ENCODE peak calls at places on chromosomes 4 and X, in six cellular contexts. O, Y, U, I, R and M are unnamed samples.

GRCh38 chr4:145182212-145182611 is 1.8 kb upstream of the OTUD4 start:
- DNase-seq in R (no peak), Y (no peak), I (no peak), U (no peak), O (no peak), M (no peak)

GRCh38 chr4:140137654-140138053 is 16.3 kb downstream of the MAML3 start:
- DNase-seq in I (no peak), U (no peak), R (no peak), Y (no peak), O (peak), M (no peak)

GRCh38 chr4:177351611-177352010 is 41.9 kb downstream of the NEIL3 start:
- DNase-seq in U (no peak), R (no peak), Y (no peak), O (no peak), I (no peak), M (no peak)

GRCh38 chrX:81259008-81259713 is 57.3 kb downstream of the SH3BGRL start:
- DNase-seq in Y (no peak), R (no peak), I (no peak), U (no peak), O (peak), M (peak)

GRCh38 chrX:13088155-13088485 is 43.7 kb upstream of the FAM9C start:
- DNase-seq in R (no peak), I (no peak), U (no peak), Y (no peak), O (no peak), M (no peak)

GRCh38 chrX:132609449-132609848 is 120.6 kb upstream of the MBNL3 start:
- DNase-seq in I (no peak), Y (no peak), U (no peak), R (no peak), O (no peak), M (no peak)

GRCh38 chr4:99414401-99414800 is 20.7 kb downstream of the ADH7 start:
- DNase-seq in R (no peak), U (no peak), Y (no peak), O (no peak), I (no peak), M (no peak)

GRCh38 chr4:106039796-106040195 is 144.5 kb downstream of the NPNT start:
- DNase-seq in R (no peak), Y (no peak), I (no peak), O (no peak), U (no peak), M (no peak)

GRCh38 chrX:368811-369562 is 17.7 kb downstream of the PPP2R3B start:
- DNase-seq in R (no peak), O (peak), U (peak), I (no peak), Y (no peak), M (no peak)

GRCh38 chrX:29948653-29949052 is 266.7 kb upstream of the MAGEB2 start:
- DNase-seq in R (no peak), Y (no peak), O (no peak), I (no peak), U (no peak), M (no peak)

GRCh38 chrX:19799319-19800182 is 87.8 kb downstream of the SH3KBP1 start:
- DNase-seq in U (no peak), Y (no peak), I (no peak), O (peak), R (peak), M (no peak)

GRCh38 chr4:174069848-174070330 is 213.6 kb downstream of the FBXO8 start:
- DNase-seq in U (no peak), R (no peak), Y (no peak), O (no peak), I (no peak), M (no peak)

GRCh38 chr4:150217804-150218203 is 139.6 kb downstream of the DCLK2 start:
- DNase-seq in I (no peak), Y (no peak), R (no peak), O (no peak), U (no peak), M (no peak)

GRCh38 chrX:144683247-144683646 is 564.1 kb upstream of the SPANXN1 start:
- DNase-seq in O (no peak), Y (no peak), I (no peak), U (no peak), R (no peak), M (no peak)

GRCh38 chrX:72270316-72270866 is 6.7 kb downstream of the RPS4X start:
- DNase-seq in R (no peak), U (no peak), Y (no peak), O (no peak), I (no peak), M (no peak)

GRCh38 chrX:9149831-9150230 is 115.9 kb upstream of the FAM9B start:
- DNase-seq in U (no peak), O (no peak), Y (no peak), I (no peak), R (no peak), M (no peak)

GRCh38 chrX:2871817-2872216 is 43.1 kb downstream of the GYG2 start:
- DNase-seq in O (no peak), R (no peak), Y (no peak), U (no peak), I (no peak), M (no peak)

GRCh38 chr4:88177981-88178632 is 19.7 kb upstream of the ABCG2 start:
- DNase-seq in I (no peak), R (no peak), Y (no peak), O (peak), U (no peak), M (no peak)

GRCh38 chrX:9729161-9729885 is 36.3 kb downstream of the GPR143 start:
- DNase-seq in O (no peak), R (no peak), U (no peak), I (no peak), Y (no peak), M (no peak)

GRCh38 chr4:148764720-148765119 is 322.5 kb upstream of the NR3C2 start:
- DNase-seq in O (no peak), R (no peak), Y (no peak), U (no peak), I (no peak), M (no peak)

GRCh38 chrX:47361538-47362511 is 8.6 kb upstream of the ZNF157 start:
- DNase-seq in U (peak), R (peak), I (peak), Y (peak), O (peak), M (peak)

GRCh38 chrX:65997978-65998717 is 41.7 kb downstream of the VSIG4 start:
- DNase-seq in O (no peak), R (no peak), U (no peak), Y (no peak), I (no peak), M (no peak)

GRCh38 chr4:159159611-159160010 is 56.7 kb downstream of the RAPGEF2 start:
- DNase-seq in O (no peak), I (no peak), Y (no peak), U (no peak), R (no peak), M (no peak)

GRCh38 chrX:69618803-69619202 is 2.9 kb downstream of the EDA start:
- DNase-seq in I (no peak), O (peak), R (no peak), U (no peak), Y (peak), M (no peak)

GRCh38 chrX:153455571-153455970 is 9.7 kb upstream of the TREX2 start:
- DNase-seq in Y (no peak), O (no peak), I (no peak), U (peak), R (no peak), M (no peak)

GRCh38 chr4:109185951-109186350 is 116.5 kb downstream of the COL25A1 start:
- DNase-seq in O (no peak), Y (no peak), U (no peak), R (no peak), I (no peak), M (no peak)

GRCh38 chr4:136505020-136505419 is 1027.3 kb downstream of the PCDH18 start:
- DNase-seq in O (no peak), Y (no peak), R (no peak), I (no peak), U (no peak), M (no peak)

GRCh38 chr4:122874194-122874593 is 47.6 kb downstream of the FGF2 start:
- DNase-seq in U (no peak), Y (no peak), O (peak), R (no peak), I (no peak), M (no peak)

GRCh38 chrX:153442463-153442862 is 3.4 kb downstream of the TREX2 start:
- DNase-seq in U (no peak), R (no peak), O (no peak), I (no peak), Y (no peak), M (no peak)

GRCh38 chr4:121998024-121998423 is 46.2 kb upstream of the TRPC3 start:
- DNase-seq in U (no peak), R (peak), O (no peak), Y (peak), I (no peak), M (no peak)

GRCh38 chr4:157128395-157128794 is 52.4 kb downstream of the GLRB start:
- DNase-seq in Y (no peak), O (peak), I (no peak), U (no peak), R (no peak), M (no peak)

GRCh38 chr4:74230902-74231499 is 73.1 kb downstream of the MTHFD2L start:
- DNase-seq in R (no peak), Y (peak), U (no peak), I (peak), O (peak), M (no peak)

GRCh38 chr4:156676116-156676851 is 295.3 kb downstream of the PDGFC start:
- DNase-seq in R (no peak), O (no peak), I (no peak), U (no peak), Y (no peak), M (no peak)